ENCODE peak calls at places on chromosomes 11 and 22, in six cellular contexts. U is right lobe of liver, Q is MCF 10A, A is natural killer cell, T is tibial artery, N is transverse colon. B is an unnamed sample.

GRCh38 chr11:93568726-93569125 is 25.5 kb upstream of the SMCO4 start:
- DNase-seq in N (no peak), T (no peak), U (peak), A (no peak), Q (no peak), B (no peak)

GRCh38 chr11:70570693-70571395 is 172.5 kb downstream of the CTTN start:
- DNase-seq in U (no peak), Q (no peak), T (no peak), A (no peak), N (no peak), B (peak)

GRCh38 chr22:49360746-49361145 is 466.9 kb downstream of the BRD1 start:
- DNase-seq in N (no peak), Q (no peak), A (no peak), T (no peak), U (no peak), B (no peak)

GRCh38 chr11:14906614-14907392 is 14.8 kb upstream of the CYP2R1 start:
- DNase-seq in U (no peak), T (no peak), N (no peak), Q (no peak), A (no peak), B (peak)

GRCh38 chr11:84157639-84158038 is 871.5 kb upstream of the CCDC90B start:
- DNase-seq in A (no peak), U (no peak), T (no peak), Q (no peak), N (no peak), B (no peak)

GRCh38 chr11:34318111-34319037 is 39.4 kb downstream of the ABTB2 start:
- DNase-seq in A (no peak), Q (no peak), T (no peak), U (peak), N (peak), B (no peak)

GRCh38 chr11:134040386-134041297 is 28.2 kb upstream of the JAM3 start:
- DNase-seq in Q (peak), N (no peak), T (no peak), U (no peak), A (no peak), B (peak)

GRCh38 chr11:64037027-64037633 is 1.4 kb downstream of the FLRT1 start:
- DNase-seq in N (no peak), U (no peak), T (no peak), Q (no peak), A (no peak), B (no peak)

GRCh38 chr11:20363149-20363499 is 390 bp upstream of the HTATIP2 start:
- DNase-seq in Q (no peak), U (no peak), T (no peak), N (no peak), A (no peak), B (no peak)

GRCh38 chr11:120219157-120219934 is 8.5 kb downstream of the OAF start:
- DNase-seq in U (no peak), A (no peak), T (peak), N (no peak), Q (no peak), B (no peak)

GRCh38 chr11:31387379-31387778 is 17.7 kb downstream of the DNAJC24 start:
- DNase-seq in Q (no peak), T (no peak), U (no peak), N (no peak), A (no peak), B (no peak)

GRCh38 chr11:12841946-12842630 is 167.0 kb upstream of the RASSF10 start:
- DNase-seq in N (no peak), T (no peak), Q (peak), U (no peak), A (no peak), B (peak)

GRCh38 chr22:27663031-27663367 is 138.6 kb downstream of the MN1 start:
- DNase-seq in A (no peak), T (no peak), U (no peak), N (no peak), Q (no peak), B (no peak)

GRCh38 chr22:41256254-41256897 is 15.6 kb upstream of the CHADL start:
- DNase-seq in U (no peak), T (no peak), N (no peak), A (no peak), Q (peak), B (no peak)

GRCh38 chr22:36362077-36362476 is 25.7 kb downstream of the MYH9 start:
- DNase-seq in Q (no peak), N (no peak), U (no peak), T (no peak), A (no peak), B (no peak)

GRCh38 chr11:126159719-126160344 is 51.6 kb downstream of the RPUSD4 start:
- DNase-seq in Q (no peak), A (no peak), N (no peak), U (no peak), T (no peak), B (no peak)

GRCh38 chr22:24289138-24289537 is 18.5 kb downstream of the SPECC1L start:
- DNase-seq in U (no peak), N (no peak), Q (peak), A (no peak), T (no peak), B (no peak)

GRCh38 chr11:12274558-12275197 is 102.7 kb upstream of the PARVA start:
- DNase-seq in A (no peak), T (peak), N (no peak), U (peak), Q (no peak), B (peak)

GRCh38 chr11:46345131-46345597 is 2.1 kb upstream of the DGKZ start:
- DNase-seq in Q (peak), T (peak), N (peak), A (no peak), U (peak), B (no peak)

GRCh38 chr11:6488831-6489230 is 7.5 kb downstream of the TIMM10B start:
- DNase-seq in Q (no peak), T (no peak), N (no peak), A (no peak), U (peak), B (no peak)

GRCh38 chr22:46619240-46619829 is 851 bp upstream of the GRAMD4 start:
- DNase-seq in N (no peak), T (no peak), A (no peak), Q (no peak), U (no peak), B (no peak)

GRCh38 chr11:111748035-111748804 is 18.0 kb downstream of the PPP2R1B start:
- DNase-seq in Q (no peak), U (no peak), N (no peak), T (no peak), A (no peak), B (no peak)

GRCh38 chr11:61335355-61335710 is 2.3 kb downstream of the TKFC start:
- DNase-seq in Q (no peak), N (no peak), A (no peak), U (no peak), T (no peak), B (no peak)

GRCh38 chr22:28155808-28156207 is 236.8 kb upstream of the PITPNB start:
- DNase-seq in A (no peak), Q (no peak), N (no peak), T (no peak), U (no peak), B (no peak)

GRCh38 chr11:113546757-113547507 is 71.7 kb upstream of the DRD2 start:
- DNase-seq in Q (peak), T (no peak), N (no peak), A (no peak), U (no peak), B (no peak)

GRCh38 chr11:16402654-16403447 is 46.5 kb upstream of the SOX6 start:
- DNase-seq in A (no peak), Q (no peak), N (no peak), U (no peak), T (no peak), B (no peak)

GRCh38 chr11:130651266-130651855 is 202.9 kb downstream of the ADAMTS15 start:
- DNase-seq in A (no peak), Q (no peak), N (no peak), U (no peak), T (no peak), B (no peak)

GRCh38 chr11:2305862-2306823 is 4.3 kb downstream of the TSPAN32 start:
- DNase-seq in N (peak), A (peak), T (peak), Q (no peak), U (peak), B (no peak)

GRCh38 chr11:45209904-45210699 is 63.7 kb downstream of the PRDM11 start:
- DNase-seq in T (peak), A (no peak), Q (no peak), N (peak), U (peak), B (peak)
- TF ChIP-seq CTCF in T (peak), A (no peak), Q (no peak), N (no peak), U (no peak), B (no peak)

DNA sequence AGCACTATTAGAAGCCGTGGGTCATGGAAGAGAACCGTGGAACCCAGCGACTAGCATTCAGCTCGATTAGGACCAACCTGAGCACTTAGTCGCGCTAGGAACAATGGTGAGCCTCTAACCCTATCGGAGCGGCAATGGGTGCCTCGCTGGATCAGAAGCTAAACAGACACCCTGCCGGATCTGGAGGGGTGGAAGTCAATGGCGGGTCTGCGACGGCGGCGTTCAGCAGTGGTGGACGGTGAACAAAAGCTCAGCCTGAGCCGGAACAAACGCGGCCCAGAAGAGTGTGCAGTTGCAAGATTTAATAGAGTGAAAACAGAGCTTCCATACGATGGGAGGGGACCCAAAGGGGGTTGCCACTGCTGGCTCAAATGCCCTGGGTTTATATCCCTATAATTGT is 391.8 kb upstream of the DDI1 start:
- DNase-seq in A (no peak), T (no peak), Q (no peak), N (no peak), U (no peak), B (no peak)
- TF ChIP-seq CTCF in A (no peak), T (no peak), Q (no peak), N (no peak), U (no peak), B (no peak)

DNA sequence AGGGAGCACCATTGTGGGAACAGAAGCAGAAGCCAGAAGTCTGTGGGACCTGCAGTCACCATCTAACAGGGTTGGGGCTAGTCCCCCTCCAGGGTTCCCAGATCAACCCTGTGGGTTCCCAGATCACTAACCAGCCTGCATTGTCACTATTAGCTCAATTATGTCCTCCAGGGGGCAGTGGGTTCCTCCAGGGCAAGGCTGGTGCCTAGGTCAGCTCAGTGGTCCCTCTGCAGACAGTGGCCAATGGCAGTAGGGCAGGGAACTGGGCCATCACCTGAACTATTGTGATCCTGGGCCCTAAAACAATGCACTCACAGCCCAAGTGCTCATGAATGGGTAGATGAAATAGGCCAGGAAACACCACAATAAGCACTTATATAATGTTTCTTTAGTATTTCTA is 18.8 kb upstream of the PRSS23 start:
- DNase-seq in T (no peak), Q (no peak), N (no peak), U (no peak), A (no peak), B (no peak)
- TF ChIP-seq CTCF in T (no peak), Q (no peak), N (no peak), U (no peak), A (peak), B (no peak)

GRCh38 chr11:66069715-66070603 is at the start of gene PACS1:
- DNase-seq in A (peak), N (peak), U (peak), Q (peak), T (peak), B (peak)

GRCh38 chr11:66066751-66067150 is 3.3 kb upstream of the PACS1 start:
- DNase-seq in A (no peak), U (peak), T (no peak), Q (no peak), N (no peak), B (no peak)

GRCh38 chr11:66067640-66068039 is 2.4 kb upstream of the PACS1 start:
- DNase-seq in A (no peak), N (no peak), U (peak), T (no peak), Q (no peak), B (no peak)

GRCh38 chr11:66068923-66069714 is 953 bp upstream of the PACS1 start:
- DNase-seq in T (peak), Q (peak), N (peak), U (peak), A (peak), B (no peak)

GRCh38 chr11:66068154-66068821 is 1.8 kb upstream of the PACS1 start:
- DNase-seq in T (peak), N (peak), Q (peak), U (peak), A (peak), B (peak)
- TF ChIP-seq CTCF in T (peak), N (peak), Q (peak), U (peak), A (peak), B (peak)

GRCh38 chr11:122786896-122787295 is 51.4 kb upstream of the CRTAM start:
- DNase-seq in T (no peak), Q (no peak), N (no peak), U (no peak), A (no peak), B (no peak)

GRCh38 chr11:122782222-122782621 is 56.1 kb upstream of the CRTAM start:
- DNase-seq in Q (no peak), U (no peak), T (no peak), A (no peak), N (no peak), B (no peak)

GRCh38 chr11:122781378-122782040 is 56.8 kb upstream of the CRTAM start:
- DNase-seq in U (peak), Q (peak), A (peak), T (peak), N (peak), B (peak)

GRCh38 chr11:122785156-122785605 is 53.1 kb upstream of the CRTAM start:
- DNase-seq in A (no peak), Q (no peak), T (no peak), U (no peak), N (no peak), B (no peak)

GRCh38 chr11:122784325-122785155 is 53.8 kb upstream of the CRTAM start:
- DNase-seq in A (no peak), T (peak), Q (peak), N (no peak), U (no peak), B (no peak)
- TF ChIP-seq CTCF in A (no peak), T (no peak), Q (no peak), N (no peak), U (no peak), B (no peak)

GRCh38 chr11:62805044-62805892 is at the start of gene NXF1:
- DNase-seq in U (peak), Q (peak), A (peak), N (peak), T (peak), B (peak)
- TF ChIP-seq CTCF in U (no peak), Q (no peak), A (peak), N (peak), T (no peak), B (no peak)

GRCh38 chr11:39724404-39724803 is 1735.0 kb downstream of the LRRC4C start:
- DNase-seq in N (no peak), U (no peak), T (no peak), Q (peak), A (no peak), B (no peak)
- TF ChIP-seq CTCF in N (no peak), U (no peak), T (no peak), Q (peak), A (no peak), B (no peak)

GRCh38 chr11:17978553-17979287 is 34.1 kb downstream of the SERGEF start:
- DNase-seq in U (peak), T (no peak), N (peak), A (no peak), Q (peak), B (no peak)
- TF ChIP-seq CTCF in U (peak), T (peak), N (peak), A (no peak), Q (peak), B (peak)